ENCODE peak calls at places on chromosomes 5 and 9, in four cellular contexts. N, V, I and P are unnamed samples.

GRCh38 chr5:44779167-44779566 is 29.6 kb upstream of the MRPS30 start:
- DNase-seq in N (no peak), V (no peak), I (no peak), P (no peak)

GRCh38 chr5:14696057-14696456 is 31.5 kb downstream of the OTULIN start:
- DNase-seq in N (no peak), V (peak; percentile 17), I (peak; percentile 21), P (peak; percentile 26)

GRCh38 chr9:79129865-79130480 is 441.8 kb upstream of the TLE4 start:
- DNase-seq in N (peak; percentile 37), V (peak; percentile 46), I (peak; percentile 78), P (peak; percentile 58)

GRCh38 chr5:33631786-33632185 is 191.0 kb downstream of the TARS1 start:
- DNase-seq in N (no peak), V (peak; percentile 90), I (peak; percentile 43), P (no peak)

GRCh38 chr5:177309351-177310191 is 2.1 kb downstream of the MXD3 start:
- DNase-seq in N (peak; percentile 3), V (peak; percentile 88), I (peak; percentile 81), P (peak; percentile 84)

GRCh38 chr5:36647046-36647445 is 40.6 kb downstream of the SLC1A3 start:
- DNase-seq in N (no peak), V (no peak), I (no peak), P (no peak)

GRCh38 chr5:119336846-119337564 is 18.8 kb upstream of the TNFAIP8 start:
- DNase-seq in N (no peak), V (no peak), I (no peak), P (no peak)

GRCh38 chr5:169298193-169298592 is 2.7 kb downstream of the SLIT3 start:
- DNase-seq in N (no peak), V (no peak), I (no peak), P (peak; percentile 53)

GRCh38 chr5:14250094-14250777 is 107.1 kb downstream of the TRIO start:
- DNase-seq in N (peak; percentile 82), V (peak; percentile 90), I (peak; percentile 74), P (peak; percentile 37)

GRCh38 chr5:92998456-92998855 is 582.6 kb downstream of the NR2F1-AS1 start:
- DNase-seq in N (no peak), V (no peak), I (peak; percentile 38), P (no peak)

GRCh38 chr5:92207156-92207555 is 824.0 kb upstream of the ARRDC3 start:
- DNase-seq in N (no peak), V (no peak), I (no peak), P (no peak)

GRCh38 chr5:139051392-139051791 is 146.8 kb downstream of the SIL1 start:
- DNase-seq in N (no peak), V (no peak), I (no peak), P (no peak)

GRCh38 chr5:157100140-157100679 is 8.6 kb downstream of the HAVCR2 start:
- DNase-seq in N (no peak), V (peak; percentile 73), I (peak; percentile 28), P (peak; percentile 3)

GRCh38 chr9:93229636-93230035 is 45.7 kb downstream of the WNK2 start:
- DNase-seq in N (no peak), V (no peak), I (no peak), P (no peak)

GRCh38 chr5:124665035-124665434 is 81.4 kb downstream of the ZNF608 start:
- DNase-seq in N (no peak), V (peak; percentile 50), I (no peak), P (no peak)

GRCh38 chr5:147565524-147565923 is 55.7 kb upstream of the DPYSL3 start:
- DNase-seq in N (no peak), V (peak; percentile 85), I (peak; percentile 69), P (peak; percentile 84)

GRCh38 chr9:130345993-130346385 is 80.4 kb downstream of the HMCN2 start:
- DNase-seq in N (no peak), V (no peak), I (no peak), P (no peak)

GRCh38 chr9:32442433-32442832 is 58.0 kb downstream of the ACO1 start:
- DNase-seq in N (no peak), V (no peak), I (no peak), P (no peak)

GRCh38 chr5:121299153-121299552 is 552.5 kb upstream of the FTMT start:
- DNase-seq in N (no peak), V (no peak), I (no peak), P (no peak)

GRCh38 chr9:95092321-95093072 is 225.0 kb downstream of the FANCC start:
- DNase-seq in N (no peak), V (peak; percentile 86), I (peak; percentile 96), P (peak; percentile 75)

GRCh38 chr5:158765407-158765806 is 334.3 kb downstream of the EBF1 start:
- DNase-seq in N (no peak), V (no peak), I (no peak), P (no peak)

GRCh38 chr9:79809477-79809876 is 237.7 kb downstream of the TLE4 start:
- DNase-seq in N (no peak), V (no peak), I (peak; percentile 21), P (no peak)

GRCh38 chr9:77789891-77790290 is 141.8 kb upstream of the GNA14 start:
- DNase-seq in N (no peak), V (no peak), I (no peak), P (no peak)

GRCh38 chr5:11793396-11793795 is 110.8 kb downstream of the CTNND2 start:
- DNase-seq in N (no peak), V (no peak), I (no peak), P (no peak)

GRCh38 chr5:3195991-3196390 is 399.6 kb upstream of the IRX1 start:
- DNase-seq in N (no peak), V (no peak), I (no peak), P (no peak)

GRCh38 chr9:136599811-136600660 is 54.2 kb upstream of the NOTCH1 start:
- DNase-seq in N (peak; percentile 78), V (no peak), I (no peak), P (no peak)

GRCh38 chr9:111866976-111867375 is 29.6 kb upstream of the UGCG start:
- DNase-seq in N (no peak), V (peak; percentile 40), I (peak; percentile 92), P (peak; percentile 85)

GRCh38 chr9:123450096-123450495 is 94.1 kb downstream of the CRB2 start:
- DNase-seq in N (no peak), V (no peak), I (no peak), P (no peak)

GRCh38 chr9:137141050-137141810 is 2.3 kb downstream of the GRIN1 start:
- DNase-seq in N (no peak), V (no peak), I (no peak), P (no peak)